ENCODE peak calls at places on chromosomes 7 and 10, in ten cellular contexts. One of them, this sample, is unnamed.
A peak's percentile ranks its signal among the peaks of the same experiment; 100 is the strongest.

GRCh38 chr7:35605760-35606159 is 89.2 kb downstream of the HERPUD2 start:
- DNase-seq in ELR: peak; percentile 74
- DNase-seq in stimulated activated CD4-positive, alpha-beta T cell treated with anti-CD3 and anti-CD28 coated beads, Interleukin-1b, Interleukin-23, amount 100 ng/mL, for 48 hours: no peak
- DNase-seq in HuH-7.5: no peak
- DNase-seq in stimulated activated CD8-positive, alpha-beta memory T cell treated with anti-CD3 and anti-CD28 coated beads, Interleukin-4, amount 100 ng/mL, for 4 hours: no peak
- DNase-seq in DMS153: no peak
- DNase-seq in Caki2: peak; percentile 32
- DNase-seq in COR-L47: no peak
- DNase-seq in heart left ventricle: no peak
- DNase-seq in uterus: no peak
- DNase-seq in this sample: no peak

GRCh38 chr10:52639652-52640051 is 132.9 kb downstream of the MBL2 start:
- DNase-seq in uterus: no peak
- DNase-seq in heart left ventricle: no peak
- DNase-seq in stimulated activated CD8-positive, alpha-beta memory T cell treated with anti-CD3 and anti-CD28 coated beads, Interleukin-4, amount 100 ng/mL, for 4 hours: no peak
- DNase-seq in COR-L47: no peak
- DNase-seq in stimulated activated CD4-positive, alpha-beta T cell treated with anti-CD3 and anti-CD28 coated beads, Interleukin-1b, Interleukin-23, amount 100 ng/mL, for 48 hours: no peak
- DNase-seq in ELR: no peak
- DNase-seq in Caki2: no peak
- DNase-seq in DMS153: no peak
- DNase-seq in HuH-7.5: no peak
- DNase-seq in this sample: peak; percentile 79

GRCh38 chr7:150871601-150872000 is 19.3 kb downstream of the AOC1 start:
- DNase-seq in heart left ventricle: no peak
- DNase-seq in uterus: no peak
- DNase-seq in stimulated activated CD8-positive, alpha-beta memory T cell treated with anti-CD3 and anti-CD28 coated beads, Interleukin-4, amount 100 ng/mL, for 4 hours: no peak
- DNase-seq in HuH-7.5: no peak
- DNase-seq in DMS153: no peak
- DNase-seq in COR-L47: no peak
- DNase-seq in ELR: no peak
- DNase-seq in Caki2: no peak
- DNase-seq in stimulated activated CD4-positive, alpha-beta T cell treated with anti-CD3 and anti-CD28 coated beads, Interleukin-1b, Interleukin-23, amount 100 ng/mL, for 48 hours: no peak
- DNase-seq in this sample: no peak

GRCh38 chr7:100102950-100103840 is 1.8 kb downstream of the AP4M1 start:
- DNase-seq in ELR: peak; percentile 99
- DNase-seq in Caki2: no peak
- DNase-seq in COR-L47: no peak
- DNase-seq in uterus: no peak
- DNase-seq in stimulated activated CD4-positive, alpha-beta T cell treated with anti-CD3 and anti-CD28 coated beads, Interleukin-1b, Interleukin-23, amount 100 ng/mL, for 48 hours: no peak
- DNase-seq in HuH-7.5: no peak
- DNase-seq in heart left ventricle: no peak
- DNase-seq in DMS153: no peak
- DNase-seq in stimulated activated CD8-positive, alpha-beta memory T cell treated with anti-CD3 and anti-CD28 coated beads, Interleukin-4, amount 100 ng/mL, for 4 hours: no peak
- DNase-seq in this sample: peak; percentile 78

GRCh38 chr10:17805921-17806577 is 3.1 kb upstream of the MRC1 start:
- DNase-seq in HuH-7.5: no peak
- DNase-seq in COR-L47: no peak
- DNase-seq in heart left ventricle: no peak
- DNase-seq in DMS153: peak; percentile 10
- DNase-seq in stimulated activated CD4-positive, alpha-beta T cell treated with anti-CD3 and anti-CD28 coated beads, Interleukin-1b, Interleukin-23, amount 100 ng/mL, for 48 hours: peak; percentile 33
- DNase-seq in ELR: no peak
- DNase-seq in uterus: no peak
- DNase-seq in stimulated activated CD8-positive, alpha-beta memory T cell treated with anti-CD3 and anti-CD28 coated beads, Interleukin-4, amount 100 ng/mL, for 4 hours: no peak
- DNase-seq in Caki2: no peak
- DNase-seq in this sample: peak; percentile 23

GRCh38 chr7:112782498-112782897 is 7.7 kb downstream of the TMEM168 start:
- DNase-seq in COR-L47: no peak
- DNase-seq in Caki2: no peak
- DNase-seq in heart left ventricle: no peak
- DNase-seq in DMS153: no peak
- DNase-seq in stimulated activated CD4-positive, alpha-beta T cell treated with anti-CD3 and anti-CD28 coated beads, Interleukin-1b, Interleukin-23, amount 100 ng/mL, for 48 hours: peak; percentile 19
- DNase-seq in stimulated activated CD8-positive, alpha-beta memory T cell treated with anti-CD3 and anti-CD28 coated beads, Interleukin-4, amount 100 ng/mL, for 4 hours: no peak
- DNase-seq in HuH-7.5: no peak
- DNase-seq in uterus: no peak
- DNase-seq in ELR: no peak
- DNase-seq in this sample: no peak

GRCh38 chr7:143369678-143370651 is 7.5 kb upstream of the FAM131B start:
- DNase-seq in uterus: no peak
- DNase-seq in COR-L47: no peak
- DNase-seq in heart left ventricle: no peak
- DNase-seq in stimulated activated CD8-positive, alpha-beta memory T cell treated with anti-CD3 and anti-CD28 coated beads, Interleukin-4, amount 100 ng/mL, for 4 hours: no peak
- DNase-seq in DMS153: no peak
- DNase-seq in stimulated activated CD4-positive, alpha-beta T cell treated with anti-CD3 and anti-CD28 coated beads, Interleukin-1b, Interleukin-23, amount 100 ng/mL, for 48 hours: no peak
- DNase-seq in Caki2: no peak
- DNase-seq in ELR: no peak
- DNase-seq in HuH-7.5: no peak
- DNase-seq in this sample: no peak

GRCh38 chr7:81110673-81111072 is 191.8 kb upstream of the SEMA3C start:
- DNase-seq in ELR: no peak
- DNase-seq in COR-L47: no peak
- DNase-seq in stimulated activated CD4-positive, alpha-beta T cell treated with anti-CD3 and anti-CD28 coated beads, Interleukin-1b, Interleukin-23, amount 100 ng/mL, for 48 hours: no peak
- DNase-seq in DMS153: no peak
- DNase-seq in stimulated activated CD8-positive, alpha-beta memory T cell treated with anti-CD3 and anti-CD28 coated beads, Interleukin-4, amount 100 ng/mL, for 4 hours: no peak
- DNase-seq in uterus: no peak
- DNase-seq in Caki2: no peak
- DNase-seq in heart left ventricle: no peak
- DNase-seq in HuH-7.5: no peak
- DNase-seq in this sample: no peak

GRCh38 chr7:89623018-89623672 is 531.1 kb upstream of the STEAP1 start:
- DNase-seq in Caki2: peak; percentile 34
- DNase-seq in ELR: peak; percentile 21
- DNase-seq in heart left ventricle: no peak
- DNase-seq in HuH-7.5: peak; percentile 3
- DNase-seq in stimulated activated CD8-positive, alpha-beta memory T cell treated with anti-CD3 and anti-CD28 coated beads, Interleukin-4, amount 100 ng/mL, for 4 hours: no peak
- DNase-seq in stimulated activated CD4-positive, alpha-beta T cell treated with anti-CD3 and anti-CD28 coated beads, Interleukin-1b, Interleukin-23, amount 100 ng/mL, for 48 hours: peak; percentile 14
- DNase-seq in DMS153: peak; percentile 49
- DNase-seq in uterus: no peak
- DNase-seq in COR-L47: peak; percentile 3
- DNase-seq in this sample: peak; percentile 73

GRCh38 chr10:130010653-130011052 is 46.6 kb upstream of the EBF3 start:
- DNase-seq in HuH-7.5: no peak
- DNase-seq in stimulated activated CD4-positive, alpha-beta T cell treated with anti-CD3 and anti-CD28 coated beads, Interleukin-1b, Interleukin-23, amount 100 ng/mL, for 48 hours: no peak
- DNase-seq in Caki2: no peak
- DNase-seq in uterus: no peak
- DNase-seq in heart left ventricle: no peak
- DNase-seq in stimulated activated CD8-positive, alpha-beta memory T cell treated with anti-CD3 and anti-CD28 coated beads, Interleukin-4, amount 100 ng/mL, for 4 hours: no peak
- DNase-seq in ELR: no peak
- DNase-seq in COR-L47: no peak
- DNase-seq in DMS153: no peak
- DNase-seq in this sample: no peak

GRCh38 chr7:123649956-123650355 is 5.7 kb upstream of the LMOD2 start:
- DNase-seq in uterus: no peak
- DNase-seq in ELR: peak; percentile 60
- DNase-seq in COR-L47: no peak
- DNase-seq in HuH-7.5: no peak
- DNase-seq in heart left ventricle: no peak
- DNase-seq in DMS153: no peak
- DNase-seq in Caki2: no peak
- DNase-seq in stimulated activated CD8-positive, alpha-beta memory T cell treated with anti-CD3 and anti-CD28 coated beads, Interleukin-4, amount 100 ng/mL, for 4 hours: no peak
- DNase-seq in stimulated activated CD4-positive, alpha-beta T cell treated with anti-CD3 and anti-CD28 coated beads, Interleukin-1b, Interleukin-23, amount 100 ng/mL, for 48 hours: no peak
- DNase-seq in this sample: peak; percentile 23

GRCh38 chr7:100929811-100930174 is 19.5 kb upstream of the MUC3A start:
- DNase-seq in ELR: no peak
- DNase-seq in Caki2: no peak
- DNase-seq in uterus: no peak
- DNase-seq in COR-L47: no peak
- DNase-seq in DMS153: no peak
- DNase-seq in stimulated activated CD8-positive, alpha-beta memory T cell treated with anti-CD3 and anti-CD28 coated beads, Interleukin-4, amount 100 ng/mL, for 4 hours: no peak
- DNase-seq in heart left ventricle: no peak
- DNase-seq in HuH-7.5: no peak
- DNase-seq in stimulated activated CD4-positive, alpha-beta T cell treated with anti-CD3 and anti-CD28 coated beads, Interleukin-1b, Interleukin-23, amount 100 ng/mL, for 48 hours: no peak
- DNase-seq in this sample: no peak

GRCh38 chr10:124006526-124006925 is 86.9 kb downstream of the CHST15 start:
- DNase-seq in stimulated activated CD8-positive, alpha-beta memory T cell treated with anti-CD3 and anti-CD28 coated beads, Interleukin-4, amount 100 ng/mL, for 4 hours: no peak
- DNase-seq in Caki2: no peak
- DNase-seq in COR-L47: no peak
- DNase-seq in heart left ventricle: peak; percentile 2
- DNase-seq in uterus: no peak
- DNase-seq in ELR: no peak
- DNase-seq in DMS153: no peak
- DNase-seq in stimulated activated CD4-positive, alpha-beta T cell treated with anti-CD3 and anti-CD28 coated beads, Interleukin-1b, Interleukin-23, amount 100 ng/mL, for 48 hours: no peak
- DNase-seq in HuH-7.5: no peak
- DNase-seq in this sample: no peak

GRCh38 chr10:78860260-78860914 is 208.4 kb upstream of the ZMIZ1 start:
- DNase-seq in ELR: no peak
- DNase-seq in stimulated activated CD4-positive, alpha-beta T cell treated with anti-CD3 and anti-CD28 coated beads, Interleukin-1b, Interleukin-23, amount 100 ng/mL, for 48 hours: no peak
- DNase-seq in DMS153: no peak
- DNase-seq in uterus: no peak
- DNase-seq in HuH-7.5: no peak
- DNase-seq in heart left ventricle: no peak
- DNase-seq in Caki2: no peak
- DNase-seq in stimulated activated CD8-positive, alpha-beta memory T cell treated with anti-CD3 and anti-CD28 coated beads, Interleukin-4, amount 100 ng/mL, for 4 hours: no peak
- DNase-seq in COR-L47: no peak
- DNase-seq in this sample: no peak

GRCh38 chr10:78805176-78805575 is 263.6 kb upstream of the ZMIZ1 start:
- DNase-seq in stimulated activated CD4-positive, alpha-beta T cell treated with anti-CD3 and anti-CD28 coated beads, Interleukin-1b, Interleukin-23, amount 100 ng/mL, for 48 hours: no peak
- DNase-seq in heart left ventricle: peak; percentile 67
- DNase-seq in HuH-7.5: no peak
- DNase-seq in uterus: peak; percentile 79
- DNase-seq in Caki2: peak; percentile 11
- DNase-seq in stimulated activated CD8-positive, alpha-beta memory T cell treated with anti-CD3 and anti-CD28 coated beads, Interleukin-4, amount 100 ng/mL, for 4 hours: no peak
- DNase-seq in DMS153: peak; percentile 64
- DNase-seq in ELR: peak; percentile 67
- DNase-seq in COR-L47: no peak
- DNase-seq in this sample: peak; percentile 74

This sample was measured in SW480.